ENCODE peak calls at places on chromosomes 11 and 22, in eight cellular contexts. One of them, this sample, is unnamed.

GRCh38 chr11:55357560-55358184 is 10.1 kb upstream of the OR4A15 start:
- DNase-seq in EH: no peak
- DNase-seq in NCI-H1105: no peak
- DNase-seq in NCI-H82: peak
- DNase-seq in cardiac muscle cell: no peak
- DNase-seq in ELR: no peak
- DNase-seq in neural progenitor cell: no peak
- DNase-seq in stimulated activated CD4-positive, alpha-beta T cell treated with anti-CD3 and anti-CD28 coated beads, Interleukin-12 subunit alpha, Interleukin-12 subunit beta, amount 100 ng/mL, for 48 hours: no peak
- DNase-seq in this sample: no peak

GRCh38 chr11:65639623-65640482 is 2.0 kb downstream of the SIPA1 start:
- DNase-seq in EH: peak
- DNase-seq in NCI-H1105: no peak
- DNase-seq in NCI-H82: no peak
- DNase-seq in cardiac muscle cell: no peak
- DNase-seq in ELR: no peak
- DNase-seq in neural progenitor cell: no peak
- DNase-seq in stimulated activated CD4-positive, alpha-beta T cell treated with anti-CD3 and anti-CD28 coated beads, Interleukin-12 subunit alpha, Interleukin-12 subunit beta, amount 100 ng/mL, for 48 hours: no peak
- DNase-seq in this sample: no peak

GRCh38 chr11:126496576-126497403 is 141.3 kb downstream of the ST3GAL4 start:
- DNase-seq in EH: no peak
- DNase-seq in NCI-H1105: no peak
- DNase-seq in NCI-H82: peak
- DNase-seq in cardiac muscle cell: no peak
- DNase-seq in ELR: no peak
- DNase-seq in neural progenitor cell: no peak
- DNase-seq in stimulated activated CD4-positive, alpha-beta T cell treated with anti-CD3 and anti-CD28 coated beads, Interleukin-12 subunit alpha, Interleukin-12 subunit beta, amount 100 ng/mL, for 48 hours: no peak
- DNase-seq in this sample: no peak

GRCh38 chr11:36365937-36366336 is 69.8 kb downstream of the PRR5L start:
- DNase-seq in EH: peak
- DNase-seq in NCI-H1105: no peak
- DNase-seq in NCI-H82: no peak
- DNase-seq in cardiac muscle cell: peak
- DNase-seq in ELR: no peak
- DNase-seq in neural progenitor cell: no peak
- DNase-seq in stimulated activated CD4-positive, alpha-beta T cell treated with anti-CD3 and anti-CD28 coated beads, Interleukin-12 subunit alpha, Interleukin-12 subunit beta, amount 100 ng/mL, for 48 hours: no peak
- DNase-seq in this sample: peak

GRCh38 chr11:93198221-93198650 is 445 bp upstream of the SLC36A4 start:
- DNase-seq in EH: peak
- DNase-seq in NCI-H1105: no peak
- DNase-seq in NCI-H82: peak
- DNase-seq in cardiac muscle cell: peak
- DNase-seq in ELR: peak
- DNase-seq in neural progenitor cell: no peak
- DNase-seq in stimulated activated CD4-positive, alpha-beta T cell treated with anti-CD3 and anti-CD28 coated beads, Interleukin-12 subunit alpha, Interleukin-12 subunit beta, amount 100 ng/mL, for 48 hours: no peak
- DNase-seq in this sample: peak

GRCh38 chr11:75760710-75761493 is 7.7 kb upstream of the DGAT2 start:
- DNase-seq in EH: peak
- DNase-seq in NCI-H1105: no peak
- DNase-seq in NCI-H82: no peak
- DNase-seq in cardiac muscle cell: peak
- DNase-seq in ELR: peak
- DNase-seq in neural progenitor cell: no peak
- DNase-seq in stimulated activated CD4-positive, alpha-beta T cell treated with anti-CD3 and anti-CD28 coated beads, Interleukin-12 subunit alpha, Interleukin-12 subunit beta, amount 100 ng/mL, for 48 hours: no peak
- DNase-seq in this sample: peak

GRCh38 chr22:36330655-36331305 is 57.0 kb downstream of the MYH9 start:
- DNase-seq in EH: peak
- DNase-seq in NCI-H1105: no peak
- DNase-seq in NCI-H82: no peak
- DNase-seq in cardiac muscle cell: peak
- DNase-seq in ELR: peak
- DNase-seq in neural progenitor cell: no peak
- DNase-seq in stimulated activated CD4-positive, alpha-beta T cell treated with anti-CD3 and anti-CD28 coated beads, Interleukin-12 subunit alpha, Interleukin-12 subunit beta, amount 100 ng/mL, for 48 hours: no peak
- DNase-seq in this sample: peak

GRCh38 chr11:35404397-35404775 is 15.0 kb downstream of the SLC1A2 start:
- DNase-seq in EH: peak
- DNase-seq in NCI-H1105: no peak
- DNase-seq in NCI-H82: peak
- DNase-seq in cardiac muscle cell: peak
- DNase-seq in ELR: peak
- DNase-seq in neural progenitor cell: peak
- DNase-seq in stimulated activated CD4-positive, alpha-beta T cell treated with anti-CD3 and anti-CD28 coated beads, Interleukin-12 subunit alpha, Interleukin-12 subunit beta, amount 100 ng/mL, for 48 hours: no peak
- DNase-seq in this sample: peak

GRCh38 chr11:43969543-43969942 is 27.1 kb downstream of the C11orf96 start:
- DNase-seq in EH: peak
- DNase-seq in NCI-H1105: peak
- DNase-seq in NCI-H82: no peak
- DNase-seq in cardiac muscle cell: peak
- DNase-seq in ELR: no peak
- DNase-seq in neural progenitor cell: no peak
- DNase-seq in stimulated activated CD4-positive, alpha-beta T cell treated with anti-CD3 and anti-CD28 coated beads, Interleukin-12 subunit alpha, Interleukin-12 subunit beta, amount 100 ng/mL, for 48 hours: no peak
- DNase-seq in this sample: peak

GRCh38 chr11:2748061-2748813 is 48.4 kb upstream of the KCNQ1OT1 start:
- DNase-seq in EH: no peak
- DNase-seq in NCI-H1105: no peak
- DNase-seq in NCI-H82: peak
- DNase-seq in cardiac muscle cell: no peak
- DNase-seq in ELR: no peak
- DNase-seq in neural progenitor cell: no peak
- DNase-seq in stimulated activated CD4-positive, alpha-beta T cell treated with anti-CD3 and anti-CD28 coated beads, Interleukin-12 subunit alpha, Interleukin-12 subunit beta, amount 100 ng/mL, for 48 hours: no peak
- DNase-seq in this sample: no peak

GRCh38 chr11:252666-253065 is 15.9 kb downstream of the PSMD13 start:
- DNase-seq in EH: no peak
- DNase-seq in NCI-H1105: no peak
- DNase-seq in NCI-H82: no peak
- DNase-seq in cardiac muscle cell: no peak
- DNase-seq in ELR: no peak
- DNase-seq in neural progenitor cell: no peak
- DNase-seq in stimulated activated CD4-positive, alpha-beta T cell treated with anti-CD3 and anti-CD28 coated beads, Interleukin-12 subunit alpha, Interleukin-12 subunit beta, amount 100 ng/mL, for 48 hours: no peak
- DNase-seq in this sample: no peak

GRCh38 chr22:49663823-49664222 is 163.8 kb downstream of the BRD1 start:
- DNase-seq in EH: no peak
- DNase-seq in NCI-H1105: no peak
- DNase-seq in NCI-H82: no peak
- DNase-seq in cardiac muscle cell: no peak
- DNase-seq in ELR: no peak
- DNase-seq in neural progenitor cell: no peak
- DNase-seq in stimulated activated CD4-positive, alpha-beta T cell treated with anti-CD3 and anti-CD28 coated beads, Interleukin-12 subunit alpha, Interleukin-12 subunit beta, amount 100 ng/mL, for 48 hours: no peak
- DNase-seq in this sample: no peak

GRCh38 chr11:62472063-62472884 is 53.4 kb downstream of the SCGB1A1 start:
- DNase-seq in EH: peak
- DNase-seq in NCI-H1105: no peak
- DNase-seq in NCI-H82: no peak
- DNase-seq in cardiac muscle cell: peak
- DNase-seq in ELR: peak
- DNase-seq in neural progenitor cell: no peak
- DNase-seq in stimulated activated CD4-positive, alpha-beta T cell treated with anti-CD3 and anti-CD28 coated beads, Interleukin-12 subunit alpha, Interleukin-12 subunit beta, amount 100 ng/mL, for 48 hours: no peak
- DNase-seq in this sample: peak

GRCh38 chr11:46391578-46392420 is at the start of gene CHRM4:
- DNase-seq in EH: peak
- DNase-seq in NCI-H1105: peak
- DNase-seq in NCI-H82: peak
- DNase-seq in cardiac muscle cell: peak
- DNase-seq in ELR: peak
- DNase-seq in neural progenitor cell: peak
- DNase-seq in stimulated activated CD4-positive, alpha-beta T cell treated with anti-CD3 and anti-CD28 coated beads, Interleukin-12 subunit alpha, Interleukin-12 subunit beta, amount 100 ng/mL, for 48 hours: no peak
- DNase-seq in this sample: peak

GRCh38 chr22:43039800-43040199 is 24.9 kb upstream of the PACSIN2 start:
- DNase-seq in EH: no peak
- DNase-seq in NCI-H1105: peak
- DNase-seq in NCI-H82: no peak
- DNase-seq in cardiac muscle cell: no peak
- DNase-seq in ELR: no peak
- DNase-seq in neural progenitor cell: no peak
- DNase-seq in stimulated activated CD4-positive, alpha-beta T cell treated with anti-CD3 and anti-CD28 coated beads, Interleukin-12 subunit alpha, Interleukin-12 subunit beta, amount 100 ng/mL, for 48 hours: no peak
- DNase-seq in this sample: no peak

GRCh38 chr11:36361901-36362391 is 65.9 kb downstream of the PRR5L start:
- DNase-seq in EH: peak
- DNase-seq in NCI-H1105: no peak
- DNase-seq in NCI-H82: no peak
- DNase-seq in cardiac muscle cell: peak
- DNase-seq in ELR: peak
- DNase-seq in neural progenitor cell: peak
- DNase-seq in stimulated activated CD4-positive, alpha-beta T cell treated with anti-CD3 and anti-CD28 coated beads, Interleukin-12 subunit alpha, Interleukin-12 subunit beta, amount 100 ng/mL, for 48 hours: no peak
- DNase-seq in this sample: peak

GRCh38 chr11:64011371-64011770 is 24.4 kb upstream of the FLRT1 start:
- DNase-seq in EH: no peak
- DNase-seq in NCI-H1105: no peak
- DNase-seq in NCI-H82: no peak
- DNase-seq in cardiac muscle cell: no peak
- DNase-seq in ELR: no peak
- DNase-seq in neural progenitor cell: no peak
- DNase-seq in stimulated activated CD4-positive, alpha-beta T cell treated with anti-CD3 and anti-CD28 coated beads, Interleukin-12 subunit alpha, Interleukin-12 subunit beta, amount 100 ng/mL, for 48 hours: no peak
- DNase-seq in this sample: no peak

GRCh38 chr11:68806931-68807844 is 34.5 kb downstream of the CPT1A start:
- DNase-seq in EH: peak
- DNase-seq in NCI-H1105: no peak
- DNase-seq in NCI-H82: no peak
- DNase-seq in cardiac muscle cell: peak
- DNase-seq in ELR: peak
- DNase-seq in neural progenitor cell: no peak
- DNase-seq in stimulated activated CD4-positive, alpha-beta T cell treated with anti-CD3 and anti-CD28 coated beads, Interleukin-12 subunit alpha, Interleukin-12 subunit beta, amount 100 ng/mL, for 48 hours: no peak
- DNase-seq in this sample: peak

GRCh38 chr11:65419460-65419772 is 3.2 kb upstream of the NEAT1 start:
- DNase-seq in EH: no peak
- DNase-seq in NCI-H1105: no peak
- DNase-seq in NCI-H82: no peak
- DNase-seq in cardiac muscle cell: no peak
- DNase-seq in ELR: no peak
- DNase-seq in neural progenitor cell: no peak
- DNase-seq in stimulated activated CD4-positive, alpha-beta T cell treated with anti-CD3 and anti-CD28 coated beads, Interleukin-12 subunit alpha, Interleukin-12 subunit beta, amount 100 ng/mL, for 48 hours: no peak
- DNase-seq in this sample: no peak

GRCh38 chr11:122793500-122793899 is 44.8 kb upstream of the CRTAM start:
- DNase-seq in EH: no peak
- DNase-seq in NCI-H1105: no peak
- DNase-seq in NCI-H82: no peak
- DNase-seq in cardiac muscle cell: no peak
- DNase-seq in ELR: no peak
- DNase-seq in neural progenitor cell: no peak
- DNase-seq in stimulated activated CD4-positive, alpha-beta T cell treated with anti-CD3 and anti-CD28 coated beads, Interleukin-12 subunit alpha, Interleukin-12 subunit beta, amount 100 ng/mL, for 48 hours: no peak
- DNase-seq in this sample: no peak

GRCh38 chr11:78270993-78271392 is 82.3 kb downstream of the USP35 start:
- DNase-seq in EH: no peak
- DNase-seq in NCI-H1105: no peak
- DNase-seq in NCI-H82: no peak
- DNase-seq in cardiac muscle cell: no peak
- DNase-seq in ELR: no peak
- DNase-seq in neural progenitor cell: no peak
- DNase-seq in stimulated activated CD4-positive, alpha-beta T cell treated with anti-CD3 and anti-CD28 coated beads, Interleukin-12 subunit alpha, Interleukin-12 subunit beta, amount 100 ng/mL, for 48 hours: no peak
- DNase-seq in this sample: no peak

GRCh38 chr22:38441620-38442287 is 13.2 kb downstream of the KCNJ4 start:
- DNase-seq in EH: no peak
- DNase-seq in NCI-H1105: no peak
- DNase-seq in NCI-H82: no peak
- DNase-seq in cardiac muscle cell: no peak
- DNase-seq in ELR: no peak
- DNase-seq in neural progenitor cell: no peak
- DNase-seq in stimulated activated CD4-positive, alpha-beta T cell treated with anti-CD3 and anti-CD28 coated beads, Interleukin-12 subunit alpha, Interleukin-12 subunit beta, amount 100 ng/mL, for 48 hours: no peak
- DNase-seq in this sample: no peak

GRCh38 chr22:48279465-48279765 is 1517.0 kb downstream of the TBC1D22A start:
- DNase-seq in EH: no peak
- DNase-seq in NCI-H1105: no peak
- DNase-seq in NCI-H82: no peak
- DNase-seq in cardiac muscle cell: no peak
- DNase-seq in ELR: no peak
- DNase-seq in neural progenitor cell: no peak
- DNase-seq in stimulated activated CD4-positive, alpha-beta T cell treated with anti-CD3 and anti-CD28 coated beads, Interleukin-12 subunit alpha, Interleukin-12 subunit beta, amount 100 ng/mL, for 48 hours: no peak
- DNase-seq in this sample: no peak

GRCh38 chr11:117668291-117668690 is 128.7 kb downstream of the DSCAML1 start:
- DNase-seq in EH: no peak
- DNase-seq in NCI-H1105: peak
- DNase-seq in NCI-H82: peak
- DNase-seq in cardiac muscle cell: no peak
- DNase-seq in ELR: no peak
- DNase-seq in neural progenitor cell: no peak
- DNase-seq in stimulated activated CD4-positive, alpha-beta T cell treated with anti-CD3 and anti-CD28 coated beads, Interleukin-12 subunit alpha, Interleukin-12 subunit beta, amount 100 ng/mL, for 48 hours: no peak
- DNase-seq in this sample: no peak

GRCh38 chr11:73461844-73462435 is 85.7 kb downstream of the RELT start:
- DNase-seq in EH: no peak
- DNase-seq in NCI-H1105: no peak
- DNase-seq in NCI-H82: no peak
- DNase-seq in cardiac muscle cell: no peak
- DNase-seq in ELR: no peak
- DNase-seq in neural progenitor cell: no peak
- DNase-seq in stimulated activated CD4-positive, alpha-beta T cell treated with anti-CD3 and anti-CD28 coated beads, Interleukin-12 subunit alpha, Interleukin-12 subunit beta, amount 100 ng/mL, for 48 hours: no peak
- DNase-seq in this sample: no peak

GRCh38 chr11:78465169-78465942 is 47.7 kb upstream of the GAB2 start:
- DNase-seq in EH: no peak
- DNase-seq in NCI-H1105: no peak
- DNase-seq in NCI-H82: no peak
- DNase-seq in cardiac muscle cell: no peak
- DNase-seq in ELR: no peak
- DNase-seq in neural progenitor cell: no peak
- DNase-seq in stimulated activated CD4-positive, alpha-beta T cell treated with anti-CD3 and anti-CD28 coated beads, Interleukin-12 subunit alpha, Interleukin-12 subunit beta, amount 100 ng/mL, for 48 hours: peak
- DNase-seq in this sample: no peak

GRCh38 chr22:47474895-47475294 is 712.4 kb downstream of the TBC1D22A start:
- DNase-seq in EH: no peak
- DNase-seq in NCI-H1105: no peak
- DNase-seq in NCI-H82: no peak
- DNase-seq in cardiac muscle cell: no peak
- DNase-seq in ELR: no peak
- DNase-seq in neural progenitor cell: no peak
- DNase-seq in stimulated activated CD4-positive, alpha-beta T cell treated with anti-CD3 and anti-CD28 coated beads, Interleukin-12 subunit alpha, Interleukin-12 subunit beta, amount 100 ng/mL, for 48 hours: no peak
- DNase-seq in this sample: no peak

GRCh38 chr11:121389651-121390050 is 62.5 kb upstream of the SORL1 start:
- DNase-seq in EH: no peak
- DNase-seq in NCI-H1105: peak
- DNase-seq in NCI-H82: peak
- DNase-seq in cardiac muscle cell: peak
- DNase-seq in ELR: no peak
- DNase-seq in neural progenitor cell: peak
- DNase-seq in stimulated activated CD4-positive, alpha-beta T cell treated with anti-CD3 and anti-CD28 coated beads, Interleukin-12 subunit alpha, Interleukin-12 subunit beta, amount 100 ng/mL, for 48 hours: no peak
- DNase-seq in this sample: peak